ENCODE peak calls at places on chromosomes 6 and 20, in five cellular contexts. E, V, Y, K and Z are unnamed samples.

GRCh38 chr20:21395666-21396044 is 1.7 kb downstream of the NKX2-4 start:
- DNase-seq in E (no peak), V (peak), Y (no peak), K (peak), Z (no peak)

GRCh38 chr20:38196592-38196991 is 31.5 kb upstream of the TGM2 start:
- DNase-seq in E (no peak), V (no peak), Y (peak), K (no peak), Z (peak)

GRCh38 chr20:63495771-63496403 is 3.0 kb downstream of the EEF1A2 start:
- DNase-seq in E (peak), V (peak), Y (peak), K (peak), Z (peak)

GRCh38 chr6:81950877-81951276 is 198.4 kb upstream of the TENT5A start:
- DNase-seq in E (no peak), V (no peak), Y (no peak), K (no peak), Z (no peak)

GRCh38 chr6:91667596-91667995 is 1080.7 kb upstream of the MAP3K7 start:
- DNase-seq in E (no peak), V (no peak), Y (no peak), K (no peak), Z (no peak)

GRCh38 chr20:10414982-10415650 is 18.9 kb downstream of the MKKS start:
- DNase-seq in E (no peak), V (no peak), Y (no peak), K (no peak), Z (no peak)

GRCh38 chr20:58308680-58309527 is 611 bp upstream of the RAB22A start:
- DNase-seq in E (peak), V (peak), Y (peak), K (peak), Z (peak)

GRCh38 chr6:165624871-165625639 is 38.0 kb downstream of the PDE10A start:
- DNase-seq in E (no peak), V (no peak), Y (no peak), K (no peak), Z (no peak)

GRCh38 chr6:151916680-151917164 is 109.2 kb downstream of the ESR1 start:
- DNase-seq in E (no peak), V (no peak), Y (no peak), K (no peak), Z (no peak)

GRCh38 chr6:112296122-112296521 is 41.8 kb upstream of the LAMA4 start:
- DNase-seq in E (no peak), V (no peak), Y (no peak), K (no peak), Z (no peak)
- TF ChIP-seq CTCF in E (peak), V (no peak), Y (peak), K (no peak), Z (no peak)

GRCh38 chr6:392441-393390 is 1.2 kb downstream of the IRF4 start:
- DNase-seq in E (no peak), V (no peak), Y (no peak), K (peak), Z (peak)
- TF ChIP-seq CTCF in E (no peak), V (no peak), Y (no peak), K (no peak), Z (no peak)

GRCh38 chr20:11544029-11544678 is 373.5 kb upstream of the BTBD3 start:
- DNase-seq in E (peak), V (no peak), Y (no peak), K (peak), Z (no peak)
- TF ChIP-seq CTCF in E (peak), V (peak), Y (peak), K (peak), Z (peak)

GRCh38 chr20:15476781-15477180 is 1096.5 kb downstream of the KIF16B start:
- DNase-seq in E (no peak), V (no peak), Y (no peak), K (no peak), Z (no peak)

GRCh38 chr20:15487682-15488081 is 1085.6 kb downstream of the KIF16B start:
- DNase-seq in E (no peak), V (no peak), Y (no peak), K (no peak), Z (no peak)

GRCh38 chr20:15487030-15487429 is 1086.2 kb downstream of the KIF16B start:
- DNase-seq in E (no peak), V (no peak), Y (no peak), K (no peak), Z (no peak)

GRCh38 chr20:15482525-15482924 is 1090.7 kb downstream of the KIF16B start:
- DNase-seq in E (no peak), V (no peak), Y (no peak), K (no peak), Z (no peak)
- TF ChIP-seq CTCF in E (peak), V (no peak), Y (no peak), K (no peak), Z (no peak)

GRCh38 chr6:108275971-108276370 is 15.1 kb upstream of the SNX3 start:
- DNase-seq in E (no peak), V (no peak), Y (no peak), K (no peak), Z (no peak)
- TF ChIP-seq CTCF in E (no peak), V (no peak), Y (no peak), K (no peak), Z (no peak)

DNA sequence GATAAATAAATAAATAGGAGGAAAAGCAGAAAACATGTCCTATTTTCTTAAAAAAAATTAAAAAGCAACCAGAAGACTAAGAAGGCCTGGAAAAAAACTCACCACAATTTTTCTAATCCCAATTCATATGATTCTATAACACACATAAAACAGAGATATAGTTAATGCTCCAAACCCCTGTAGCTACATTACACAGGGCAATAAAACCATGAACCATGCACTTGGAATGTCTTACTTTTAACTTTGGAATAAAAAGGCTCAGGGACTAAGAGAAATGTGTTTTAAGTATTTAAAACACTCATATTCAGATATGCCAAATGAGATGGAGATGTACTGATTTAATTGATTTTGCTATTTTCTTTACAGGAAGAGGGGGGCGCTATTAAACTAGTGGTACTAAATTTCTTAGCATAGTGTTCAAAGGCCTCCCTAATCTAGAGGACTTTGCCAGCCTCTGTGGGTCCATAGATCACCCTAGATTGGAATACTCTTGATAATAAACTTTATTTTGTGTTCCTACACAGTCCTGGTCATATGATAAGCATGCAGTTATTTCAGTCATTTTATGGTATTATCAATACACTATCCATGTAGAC is 30.3 kb upstream of the GCM1 start:
- DNase-seq in E (no peak), V (no peak), Y (no peak), K (no peak), Z (no peak)
- TF ChIP-seq CTCF in E (no peak), V (no peak), Y (no peak), K (no peak), Z (no peak)